ENCODE peak calls at places on chromosomes 6 and 20, in nine cellular contexts. One of them, this sample, is unnamed.

GRCh38 chr6:2155206-2155605 is 90.2 kb downstream of the GMDS start:
- DNase-seq in BE2C: no peak
- DNase-seq in glutamatergic neuron: no peak
- DNase-seq in H9: no peak
- DNase-seq in lung: no peak
- DNase-seq in adrenal gland: no peak
- DNase-seq in CD8-positive, alpha-beta T cell: no peak
- DNase-seq in IMR-90: no peak
- DNase-seq in Panc1: no peak
- DNase-seq in this sample: no peak

GRCh38 chr20:21714297-21715192 is 9.1 kb downstream of the PAX1 start:
- DNase-seq in adrenal gland: no peak
- DNase-seq in IMR-90: no peak
- DNase-seq in CD8-positive, alpha-beta T cell: no peak
- DNase-seq in H9: peak
- DNase-seq in lung: no peak
- DNase-seq in glutamatergic neuron: no peak
- DNase-seq in BE2C: no peak
- DNase-seq in Panc1: no peak
- DNase-seq in this sample: no peak

GRCh38 chr6:138815797-138816528 is 20.1 kb downstream of the ECT2L start:
- DNase-seq in IMR-90: peak
- DNase-seq in CD8-positive, alpha-beta T cell: no peak
- DNase-seq in lung: no peak
- DNase-seq in adrenal gland: no peak
- DNase-seq in H9: no peak
- DNase-seq in glutamatergic neuron: no peak
- DNase-seq in BE2C: no peak
- DNase-seq in Panc1: peak
- DNase-seq in this sample: peak

GRCh38 chr6:35948725-35949124 is 27.8 kb upstream of the SRPK1 start:
- DNase-seq in adrenal gland: no peak
- DNase-seq in BE2C: peak
- DNase-seq in CD8-positive, alpha-beta T cell: no peak
- DNase-seq in glutamatergic neuron: peak
- DNase-seq in Panc1: no peak
- DNase-seq in H9: peak
- DNase-seq in IMR-90: peak
- DNase-seq in lung: no peak
- DNase-seq in this sample: no peak

GRCh38 chr6:106870824-106871300 is 103.7 kb downstream of the CD24 start:
- DNase-seq in BE2C: no peak
- DNase-seq in Panc1: no peak
- DNase-seq in CD8-positive, alpha-beta T cell: no peak
- DNase-seq in IMR-90: no peak
- DNase-seq in glutamatergic neuron: no peak
- DNase-seq in H9: no peak
- DNase-seq in adrenal gland: no peak
- DNase-seq in lung: no peak
- DNase-seq in this sample: peak

GRCh38 chr20:5910192-5910591 is 40.1 kb downstream of the TRMT6 start:
- DNase-seq in CD8-positive, alpha-beta T cell: no peak
- DNase-seq in adrenal gland: no peak
- DNase-seq in IMR-90: no peak
- DNase-seq in BE2C: no peak
- DNase-seq in lung: no peak
- DNase-seq in H9: no peak
- DNase-seq in glutamatergic neuron: no peak
- DNase-seq in Panc1: no peak
- DNase-seq in this sample: no peak

GRCh38 chr6:3022765-3023662 is 23.3 kb downstream of the NQO2 start:
- DNase-seq in CD8-positive, alpha-beta T cell: no peak
- DNase-seq in glutamatergic neuron: no peak
- DNase-seq in lung: no peak
- DNase-seq in H9: peak
- DNase-seq in BE2C: no peak
- DNase-seq in Panc1: no peak
- DNase-seq in adrenal gland: no peak
- DNase-seq in IMR-90: no peak
- DNase-seq in this sample: no peak

GRCh38 chr6:28606424-28607391 is 81.0 kb downstream of the GPX5 start:
- DNase-seq in lung: no peak
- DNase-seq in CD8-positive, alpha-beta T cell: peak
- DNase-seq in adrenal gland: no peak
- DNase-seq in IMR-90: peak
- DNase-seq in H9: peak
- DNase-seq in Panc1: peak
- DNase-seq in glutamatergic neuron: peak
- DNase-seq in BE2C: peak
- DNase-seq in this sample: peak

GRCh38 chr6:84019812-84020211 is 13.8 kb upstream of the MRAP2 start:
- DNase-seq in glutamatergic neuron: no peak
- DNase-seq in adrenal gland: no peak
- DNase-seq in Panc1: no peak
- DNase-seq in IMR-90: no peak
- DNase-seq in CD8-positive, alpha-beta T cell: no peak
- DNase-seq in H9: no peak
- DNase-seq in lung: no peak
- DNase-seq in BE2C: no peak
- DNase-seq in this sample: no peak

GRCh38 chr20:53899351-53900167 is 170.8 kb downstream of the BCAS1 start:
- DNase-seq in lung: peak
- DNase-seq in glutamatergic neuron: peak
- DNase-seq in IMR-90: peak
- DNase-seq in H9: no peak
- DNase-seq in Panc1: peak
- DNase-seq in CD8-positive, alpha-beta T cell: peak
- DNase-seq in BE2C: peak
- DNase-seq in adrenal gland: peak
- DNase-seq in this sample: peak

GRCh38 chr20:37295001-37295400 is 5.5 kb downstream of the MANBAL start:
- DNase-seq in adrenal gland: peak
- DNase-seq in H9: no peak
- DNase-seq in CD8-positive, alpha-beta T cell: no peak
- DNase-seq in glutamatergic neuron: no peak
- DNase-seq in Panc1: peak
- DNase-seq in IMR-90: peak
- DNase-seq in BE2C: no peak
- DNase-seq in lung: no peak
- DNase-seq in this sample: peak

GRCh38 chr6:71822626-71823025 is 63.7 kb upstream of the RIMS1 start:
- DNase-seq in lung: no peak
- DNase-seq in BE2C: no peak
- DNase-seq in CD8-positive, alpha-beta T cell: no peak
- DNase-seq in adrenal gland: no peak
- DNase-seq in H9: no peak
- DNase-seq in Panc1: no peak
- DNase-seq in glutamatergic neuron: no peak
- DNase-seq in IMR-90: no peak
- DNase-seq in this sample: no peak

GRCh38 chr6:118882314-118882905 is 11.5 kb upstream of the ASF1A start:
- DNase-seq in Panc1: no peak
- DNase-seq in glutamatergic neuron: no peak
- DNase-seq in CD8-positive, alpha-beta T cell: no peak
- DNase-seq in IMR-90: no peak
- DNase-seq in BE2C: no peak
- DNase-seq in adrenal gland: no peak
- DNase-seq in lung: no peak
- DNase-seq in H9: no peak
- DNase-seq in this sample: no peak

DNA sequence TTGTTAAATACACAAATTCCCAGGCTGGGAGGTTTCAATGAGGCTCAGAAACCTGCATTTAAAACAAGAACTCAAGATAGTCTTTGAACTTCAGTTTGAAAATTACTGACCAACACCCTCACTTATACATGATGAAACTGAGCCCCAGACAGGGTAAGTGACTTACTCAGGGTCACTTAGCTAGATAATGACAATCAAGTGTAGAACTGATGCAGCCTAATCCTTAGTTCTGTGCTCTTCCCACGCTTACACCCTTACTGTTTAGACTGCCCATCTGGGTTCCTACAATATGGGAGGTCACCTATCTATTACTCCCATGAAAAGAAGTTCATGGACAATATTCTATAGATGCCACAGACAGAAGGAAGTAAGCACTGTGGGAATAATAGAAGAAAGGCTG is 24.5 kb upstream of the FAM135A start:
- DNase-seq in adrenal gland: no peak
- DNase-seq in IMR-90: no peak
- DNase-seq in CD8-positive, alpha-beta T cell: no peak
- DNase-seq in BE2C: no peak
- DNase-seq in Panc1: no peak
- DNase-seq in H9: no peak
- DNase-seq in lung: no peak
- DNase-seq in glutamatergic neuron: no peak
- DNase-seq in this sample: no peak
- TF ChIP-seq CTCF in adrenal gland: no peak
- TF ChIP-seq CTCF in IMR-90: no peak
- TF ChIP-seq CTCF in CD8-positive, alpha-beta T cell: no peak
- TF ChIP-seq CTCF in BE2C: no peak
- TF ChIP-seq CTCF in Panc1: no peak
- TF ChIP-seq CTCF in H9: no peak
- TF ChIP-seq CTCF in lung: no peak
- TF ChIP-seq CTCF in glutamatergic neuron: no peak
- TF ChIP-seq CTCF in this sample: no peak

DNA sequence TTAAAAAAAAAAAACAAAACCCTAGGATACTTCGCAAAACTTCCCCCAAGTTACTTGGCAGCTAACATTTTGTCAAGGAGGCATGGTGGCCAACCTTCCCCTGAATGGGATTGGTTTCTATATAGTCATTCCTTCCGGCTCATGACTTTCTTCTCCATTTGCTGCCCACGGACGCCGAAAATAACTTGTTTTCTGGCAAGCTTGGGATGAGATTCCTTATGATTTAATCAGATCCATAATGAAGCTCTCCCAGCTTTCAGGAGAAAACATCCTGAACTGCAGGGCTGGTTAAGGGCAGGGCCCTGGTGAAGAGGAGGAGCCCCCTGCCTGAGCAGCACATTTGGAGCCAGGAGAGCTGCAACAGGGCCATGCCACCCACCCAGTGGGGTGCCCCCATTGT is 49.9 kb downstream of the PPP1R16B start:
- DNase-seq in H9: no peak
- DNase-seq in IMR-90: peak
- DNase-seq in CD8-positive, alpha-beta T cell: no peak
- DNase-seq in Panc1: no peak
- DNase-seq in BE2C: no peak
- DNase-seq in glutamatergic neuron: no peak
- DNase-seq in lung: no peak
- DNase-seq in adrenal gland: no peak
- DNase-seq in this sample: peak
- TF ChIP-seq CTCF in H9: no peak
- TF ChIP-seq CTCF in IMR-90: no peak
- TF ChIP-seq CTCF in CD8-positive, alpha-beta T cell: no peak
- TF ChIP-seq CTCF in Panc1: no peak
- TF ChIP-seq CTCF in BE2C: no peak
- TF ChIP-seq CTCF in glutamatergic neuron: no peak
- TF ChIP-seq CTCF in lung: no peak
- TF ChIP-seq CTCF in adrenal gland: no peak
- TF ChIP-seq CTCF in this sample: no peak

GRCh38 chr20:33883164-33883563 is 72.0 kb downstream of the CHMP4B start:
- DNase-seq in adrenal gland: no peak
- DNase-seq in glutamatergic neuron: no peak
- DNase-seq in CD8-positive, alpha-beta T cell: no peak
- DNase-seq in H9: no peak
- DNase-seq in BE2C: no peak
- DNase-seq in lung: no peak
- DNase-seq in IMR-90: no peak
- DNase-seq in Panc1: no peak
- DNase-seq in this sample: no peak
- TF ChIP-seq CTCF in adrenal gland: no peak
- TF ChIP-seq CTCF in glutamatergic neuron: no peak
- TF ChIP-seq CTCF in CD8-positive, alpha-beta T cell: no peak
- TF ChIP-seq CTCF in H9: no peak
- TF ChIP-seq CTCF in BE2C: no peak
- TF ChIP-seq CTCF in lung: no peak
- TF ChIP-seq CTCF in IMR-90: no peak
- TF ChIP-seq CTCF in Panc1: no peak
- TF ChIP-seq CTCF in this sample: no peak

GRCh38 chr20:48017504-48017903 is 232.2 kb upstream of the SULF2 start:
- DNase-seq in lung: no peak
- DNase-seq in glutamatergic neuron: no peak
- DNase-seq in BE2C: no peak
- DNase-seq in adrenal gland: no peak
- DNase-seq in H9: no peak
- DNase-seq in CD8-positive, alpha-beta T cell: no peak
- DNase-seq in IMR-90: no peak
- DNase-seq in Panc1: no peak
- DNase-seq in this sample: peak

GRCh38 chr20:48017992-48018391 is 232.7 kb upstream of the SULF2 start:
- DNase-seq in Panc1: no peak
- DNase-seq in BE2C: no peak
- DNase-seq in H9: no peak
- DNase-seq in IMR-90: no peak
- DNase-seq in glutamatergic neuron: no peak
- DNase-seq in lung: no peak
- DNase-seq in CD8-positive, alpha-beta T cell: no peak
- DNase-seq in adrenal gland: no peak
- DNase-seq in this sample: no peak

GRCh38 chr20:48015136-48015925 is 230.1 kb upstream of the SULF2 start:
- DNase-seq in H9: no peak
- DNase-seq in BE2C: no peak
- DNase-seq in IMR-90: peak
- DNase-seq in glutamatergic neuron: no peak
- DNase-seq in lung: no peak
- DNase-seq in adrenal gland: no peak
- DNase-seq in Panc1: no peak
- DNase-seq in CD8-positive, alpha-beta T cell: no peak
- DNase-seq in this sample: peak

GRCh38 chr20:48019496-48019895 is 234.2 kb upstream of the SULF2 start:
- DNase-seq in adrenal gland: no peak
- DNase-seq in BE2C: no peak
- DNase-seq in lung: no peak
- DNase-seq in H9: no peak
- DNase-seq in IMR-90: no peak
- DNase-seq in glutamatergic neuron: no peak
- DNase-seq in CD8-positive, alpha-beta T cell: no peak
- DNase-seq in Panc1: no peak
- DNase-seq in this sample: peak

DNA sequence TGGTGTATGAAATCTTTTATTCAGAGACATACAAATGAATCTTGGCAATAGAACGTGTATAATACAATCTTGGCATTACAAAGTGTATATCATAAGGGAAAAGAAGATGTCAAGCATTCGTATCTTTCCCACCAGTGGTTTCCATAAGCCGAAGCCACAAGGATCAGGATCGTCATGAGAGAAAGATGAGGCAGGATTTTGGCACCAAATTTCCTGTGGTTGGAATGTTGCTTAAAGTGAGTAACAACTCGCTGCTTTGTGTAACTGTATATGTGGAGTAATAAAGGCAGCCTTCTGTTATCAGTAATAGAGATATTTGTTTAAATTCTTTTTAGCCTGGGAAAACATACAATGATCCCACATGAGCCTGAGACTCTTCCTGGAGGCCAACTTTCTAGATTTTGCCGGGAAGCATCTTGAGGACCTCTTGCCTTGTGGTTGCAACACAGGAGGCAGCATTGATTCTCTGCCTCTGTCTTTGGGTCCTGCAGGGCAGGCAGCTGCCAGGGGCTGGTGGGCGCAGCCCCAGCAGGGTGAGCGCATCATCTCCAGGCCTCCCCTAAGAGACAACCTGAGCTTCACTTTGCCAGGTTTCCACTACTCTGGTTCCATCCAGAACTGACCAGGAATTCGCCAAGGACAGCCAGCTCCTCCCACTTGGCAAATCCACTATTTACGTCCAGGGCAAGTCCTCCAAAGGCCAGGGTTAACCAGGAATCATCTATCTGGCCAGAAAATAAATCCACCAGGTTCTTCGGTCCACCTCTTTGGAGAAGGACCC is 230.9 kb upstream of the SULF2 start:
- DNase-seq in adrenal gland: no peak
- DNase-seq in CD8-positive, alpha-beta T cell: no peak
- DNase-seq in glutamatergic neuron: no peak
- DNase-seq in lung: no peak
- DNase-seq in IMR-90: peak
- DNase-seq in Panc1: no peak
- DNase-seq in BE2C: no peak
- DNase-seq in H9: no peak
- DNase-seq in this sample: peak
- TF ChIP-seq CTCF in adrenal gland: no peak
- TF ChIP-seq CTCF in CD8-positive, alpha-beta T cell: no peak
- TF ChIP-seq CTCF in glutamatergic neuron: no peak
- TF ChIP-seq CTCF in lung: no peak
- TF ChIP-seq CTCF in IMR-90: no peak
- TF ChIP-seq CTCF in Panc1: no peak
- TF ChIP-seq CTCF in BE2C: no peak
- TF ChIP-seq CTCF in H9: no peak
- TF ChIP-seq CTCF in this sample: no peak

This sample was measured in astrocyte.